ENCODE peak calls at places on chromosomes 3 and 15, in five cellular contexts. One of them, this sample, is unnamed.

GRCh38 chr3:30289324-30289723 is 317.1 kb upstream of the TGFBR2 start:
- DNase-seq in HepG2: peak
- DNase-seq in H1: no peak
- DNase-seq in GM12878: no peak
- DNase-seq in K562: no peak
- DNase-seq in this sample: no peak

GRCh38 chr3:70829101-70829500 is 516.7 kb upstream of the MDFIC2 start:
- DNase-seq in HepG2: no peak
- DNase-seq in GM12878: no peak
- DNase-seq in H1: no peak
- DNase-seq in K562: no peak
- DNase-seq in this sample: no peak

GRCh38 chr3:156577731-156578130 is 22.8 kb upstream of the SSR3 start:
- DNase-seq in H1: no peak
- DNase-seq in HepG2: no peak
- DNase-seq in K562: no peak
- DNase-seq in GM12878: no peak
- DNase-seq in this sample: no peak

GRCh38 chr3:62142280-62142679 is 231.1 kb downstream of the FEZF2 start:
- DNase-seq in H1: no peak
- DNase-seq in HepG2: no peak
- DNase-seq in K562: no peak
- DNase-seq in GM12878: no peak
- DNase-seq in this sample: no peak

GRCh38 chr15:92142242-92143232 is 251.1 kb upstream of the ST8SIA2 start:
- DNase-seq in K562: no peak
- DNase-seq in HepG2: no peak
- DNase-seq in H1: no peak
- DNase-seq in GM12878: no peak
- DNase-seq in this sample: no peak

GRCh38 chr3:23461069-23461468 is 257.9 kb downstream of the UBE2E2 start:
- DNase-seq in HepG2: no peak
- DNase-seq in K562: no peak
- DNase-seq in GM12878: no peak
- DNase-seq in H1: no peak
- DNase-seq in this sample: no peak

GRCh38 chr15:84649706-84650105 is 4.4 kb downstream of the WDR73 start:
- DNase-seq in GM12878: no peak
- DNase-seq in K562: no peak
- DNase-seq in H1: no peak
- DNase-seq in HepG2: no peak
- DNase-seq in this sample: no peak

GRCh38 chr3:142947352-142947751 is 16.1 kb downstream of the PAQR9 start:
- DNase-seq in GM12878: no peak
- DNase-seq in HepG2: no peak
- DNase-seq in H1: no peak
- DNase-seq in K562: no peak
- DNase-seq in this sample: peak

GRCh38 chr3:16516695-16517481 is 3.4 kb upstream of the RFTN1 start:
- DNase-seq in H1: no peak
- DNase-seq in HepG2: peak
- DNase-seq in K562: peak
- DNase-seq in GM12878: no peak
- DNase-seq in this sample: peak

GRCh38 chr15:70308011-70308761 is 210.5 kb upstream of the TLE3 start:
- DNase-seq in GM12878: peak
- DNase-seq in H1: no peak
- DNase-seq in HepG2: no peak
- DNase-seq in K562: no peak
- DNase-seq in this sample: no peak

GRCh38 chr3:61650276-61650675 is 88.9 kb downstream of the PTPRG start:
- DNase-seq in H1: no peak
- DNase-seq in GM12878: no peak
- DNase-seq in K562: no peak
- DNase-seq in HepG2: no peak
- DNase-seq in this sample: no peak

GRCh38 chr3:356947-357346 is 160.4 kb downstream of the CHL1 start:
- DNase-seq in H1: no peak
- DNase-seq in K562: no peak
- DNase-seq in GM12878: no peak
- DNase-seq in HepG2: no peak
- DNase-seq in this sample: no peak

GRCh38 chr3:36792342-36792741 is 28.0 kb upstream of the DCLK3 start:
- DNase-seq in HepG2: peak
- DNase-seq in H1: peak
- DNase-seq in K562: peak
- DNase-seq in GM12878: no peak
- DNase-seq in this sample: peak

GRCh38 chr3:54783611-54784010 is 144.2 kb downstream of the LRTM1 start:
- DNase-seq in HepG2: no peak
- DNase-seq in K562: no peak
- DNase-seq in H1: no peak
- DNase-seq in GM12878: no peak
- DNase-seq in this sample: no peak

GRCh38 chr3:19213608-19214220 is 65.4 kb downstream of the KCNH8 start:
- DNase-seq in GM12878: no peak
- DNase-seq in H1: no peak
- DNase-seq in HepG2: peak
- DNase-seq in K562: no peak
- DNase-seq in this sample: peak

GRCh38 chr3:150371741-150372254 is 36.3 kb upstream of the TSC22D2 start:
- DNase-seq in HepG2: peak
- DNase-seq in H1: no peak
- DNase-seq in K562: peak
- DNase-seq in GM12878: no peak
- DNase-seq in this sample: no peak

GRCh38 chr15:50137330-50137761 is 18.3 kb upstream of the ATP8B4 start:
- DNase-seq in GM12878: no peak
- DNase-seq in K562: peak
- DNase-seq in HepG2: no peak
- DNase-seq in H1: no peak
- DNase-seq in this sample: no peak

GRCh38 chr15:96335429-96335807 is 4.9 kb downstream of the NR2F2 start:
- DNase-seq in K562: no peak
- DNase-seq in GM12878: no peak
- DNase-seq in HepG2: peak
- DNase-seq in H1: no peak
- DNase-seq in this sample: peak

GRCh38 chr15:61796056-61796455 is 264.2 kb downstream of the VPS13C start:
- DNase-seq in HepG2: no peak
- DNase-seq in H1: no peak
- DNase-seq in K562: no peak
- DNase-seq in GM12878: no peak
- DNase-seq in this sample: no peak

GRCh38 chr15:62474021-62474770 is 309.1 kb upstream of the C2CD4B start:
- DNase-seq in GM12878: no peak
- DNase-seq in HepG2: no peak
- DNase-seq in K562: no peak
- DNase-seq in H1: no peak
- DNase-seq in this sample: no peak

GRCh38 chr3:189195302-189195701 is 23.5 kb downstream of the TPRG1 start:
- DNase-seq in HepG2: peak
- DNase-seq in K562: no peak
- DNase-seq in GM12878: no peak
- DNase-seq in H1: no peak
- DNase-seq in this sample: peak

GRCh38 chr3:11845661-11846060 is 1.0 kb downstream of the TAMM41 start:
- DNase-seq in K562: no peak
- DNase-seq in H1: no peak
- DNase-seq in GM12878: no peak
- DNase-seq in HepG2: no peak
- DNase-seq in this sample: no peak

GRCh38 chr3:86867990-86868389 is 123.0 kb downstream of the VGLL3 start:
- DNase-seq in HepG2: no peak
- DNase-seq in GM12878: no peak
- DNase-seq in K562: no peak
- DNase-seq in H1: no peak
- DNase-seq in this sample: no peak

GRCh38 chr3:78917541-78917940 is 850.3 kb downstream of the ROBO1 start:
- DNase-seq in H1: no peak
- DNase-seq in GM12878: no peak
- DNase-seq in HepG2: no peak
- DNase-seq in K562: no peak
- DNase-seq in this sample: no peak

GRCh38 chr3:130925628-130926027 is 31.7 kb downstream of the ATP2C1 start:
- DNase-seq in GM12878: peak
- DNase-seq in K562: peak
- DNase-seq in HepG2: no peak
- DNase-seq in H1: no peak
- DNase-seq in this sample: no peak

GRCh38 chr3:168284728-168285127 is 189.0 kb upstream of the GOLIM4 start:
- DNase-seq in K562: no peak
- DNase-seq in HepG2: no peak
- DNase-seq in H1: no peak
- DNase-seq in GM12878: no peak
- DNase-seq in this sample: no peak

GRCh38 chr3:134685881-134686802 is 35.3 kb upstream of the KY start:
- DNase-seq in HepG2: no peak
- DNase-seq in H1: no peak
- DNase-seq in K562: no peak
- DNase-seq in GM12878: no peak
- DNase-seq in this sample: no peak

GRCh38 chr3:6799264-6799915 is 61.5 kb upstream of the GRM7 start:
- DNase-seq in GM12878: no peak
- DNase-seq in HepG2: peak
- DNase-seq in H1: no peak
- DNase-seq in K562: peak
- DNase-seq in this sample: peak

GRCh38 chr3:128498901-128499530 is 6.0 kb upstream of the GATA2 start:
- DNase-seq in GM12878: no peak
- DNase-seq in H1: no peak
- DNase-seq in K562: no peak
- DNase-seq in HepG2: no peak
- DNase-seq in this sample: no peak

GRCh38 chr3:81024560-81024959 is 736.9 kb downstream of the GBE1 start:
- DNase-seq in GM12878: no peak
- DNase-seq in K562: no peak
- DNase-seq in H1: no peak
- DNase-seq in HepG2: no peak
- DNase-seq in this sample: no peak

GRCh38 chr3:138694287-138695007 is 85.9 kb downstream of the FAIM start:
- DNase-seq in GM12878: no peak
- DNase-seq in K562: peak
- DNase-seq in HepG2: no peak
- DNase-seq in H1: no peak
- DNase-seq in this sample: no peak

GRCh38 chr3:31364711-31365110 is 168.0 kb upstream of the STT3B start:
- DNase-seq in HepG2: no peak
- DNase-seq in H1: no peak
- DNase-seq in GM12878: no peak
- DNase-seq in K562: no peak
- DNase-seq in this sample: no peak

GRCh38 chr3:31370681-31371080 is 162.0 kb upstream of the STT3B start:
- DNase-seq in H1: no peak
- DNase-seq in K562: no peak
- DNase-seq in HepG2: peak
- DNase-seq in GM12878: no peak
- DNase-seq in this sample: no peak

GRCh38 chr3:31371464-31371863 is 161.3 kb upstream of the STT3B start:
- DNase-seq in H1: no peak
- DNase-seq in HepG2: no peak
- DNase-seq in K562: no peak
- DNase-seq in GM12878: no peak
- DNase-seq in this sample: no peak

GRCh38 chr3:31369637-31370036 is 163.1 kb upstream of the STT3B start:
- DNase-seq in K562: no peak
- DNase-seq in H1: no peak
- DNase-seq in GM12878: no peak
- DNase-seq in HepG2: peak
- DNase-seq in this sample: no peak

GRCh38 chr3:31370093-31370666 is 162.5 kb upstream of the STT3B start:
- DNase-seq in HepG2: no peak
- DNase-seq in H1: no peak
- DNase-seq in GM12878: no peak
- DNase-seq in K562: no peak
- DNase-seq in this sample: no peak
- TF ChIP-seq CREB1 in HepG2: no peak
- TF ChIP-seq CREB1 in H1: no peak
- TF ChIP-seq CREB1 in GM12878: no peak
- TF ChIP-seq CREB1 in K562: no peak
- TF ChIP-seq CREB1 in this sample: no peak

DNA sequence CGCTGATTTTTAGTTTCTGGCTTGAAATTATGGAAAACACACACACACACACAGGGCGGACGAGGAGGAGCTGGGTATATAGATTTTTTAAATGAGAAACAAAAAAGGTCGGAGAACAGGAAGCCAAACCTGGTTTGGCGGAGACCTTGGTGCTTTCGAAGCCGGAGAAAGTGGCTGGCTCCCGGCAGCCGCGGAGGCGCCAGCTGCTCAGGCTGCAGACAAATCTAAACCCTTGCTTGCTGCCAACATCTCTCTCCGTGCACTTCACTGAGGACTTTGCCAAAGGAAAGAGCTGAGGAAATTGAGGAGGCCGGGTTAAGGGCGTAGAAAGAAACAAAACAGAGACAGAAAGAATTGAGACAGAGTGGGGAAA is 2.1 kb downstream of the ZIC1 start:
- DNase-seq in H1: no peak
- DNase-seq in K562: no peak
- DNase-seq in HepG2: no peak
- DNase-seq in GM12878: no peak
- DNase-seq in this sample: peak
- TF ChIP-seq EZH2 in H1: peak
- TF ChIP-seq EZH2 in K562: no peak
- TF ChIP-seq EZH2 in HepG2: no peak
- TF ChIP-seq EZH2 in GM12878: no peak
- TF ChIP-seq EZH2 in this sample: peak

GRCh38 chr3:151460240-151460639 is 621 bp downstream of the IGSF10 start:
- DNase-seq in HepG2: no peak
- DNase-seq in H1: no peak
- DNase-seq in GM12878: no peak
- DNase-seq in K562: no peak
- DNase-seq in this sample: no peak
- TF ChIP-seq CREB1 in HepG2: no peak
- TF ChIP-seq CREB1 in H1: no peak
- TF ChIP-seq CREB1 in GM12878: no peak
- TF ChIP-seq CREB1 in K562: no peak
- TF ChIP-seq CREB1 in this sample: no peak

DNA sequence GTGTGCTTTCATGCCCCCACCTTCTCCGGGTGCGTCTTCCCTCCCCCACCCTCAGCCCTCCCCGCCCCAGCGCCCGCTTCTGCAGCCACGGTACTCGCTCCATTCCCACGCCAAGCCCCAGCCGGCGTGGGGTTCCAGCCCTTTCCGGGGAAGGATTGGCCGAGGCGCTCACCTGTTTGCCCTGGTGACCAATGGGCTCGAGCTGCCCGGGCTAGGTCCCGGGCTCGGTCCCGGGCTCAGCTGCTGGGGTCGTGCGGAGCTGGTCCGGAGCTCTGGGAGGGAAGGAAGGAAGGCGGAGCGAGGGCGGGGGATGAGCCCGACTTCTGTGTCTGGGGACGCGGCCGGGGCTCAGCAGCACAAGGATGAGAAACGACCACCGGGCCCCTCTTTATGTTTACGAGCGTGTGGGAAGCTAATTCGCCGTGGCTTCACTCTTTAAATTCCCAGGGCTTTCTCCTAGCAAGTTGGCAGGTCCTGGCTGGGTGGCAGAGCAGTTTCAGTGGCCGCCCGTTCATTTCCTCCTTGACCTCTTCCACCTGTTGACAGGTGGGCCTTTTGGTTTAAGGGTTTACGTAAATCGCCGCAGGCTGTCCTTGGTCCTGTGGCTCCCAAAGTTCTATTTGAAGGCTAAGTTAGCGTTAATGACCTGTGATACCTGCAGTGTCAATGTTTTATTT is at the start of gene IGSF10:
- DNase-seq in HepG2: no peak
- DNase-seq in GM12878: no peak
- DNase-seq in H1: no peak
- DNase-seq in K562: peak
- DNase-seq in this sample: peak
- TF ChIP-seq EZH2 in HepG2: no peak
- TF ChIP-seq EZH2 in GM12878: no peak
- TF ChIP-seq EZH2 in H1: no peak
- TF ChIP-seq EZH2 in K562: no peak
- TF ChIP-seq EZH2 in this sample: no peak

This sample was measured in GM23338.